ENCODE peak calls at places on chromosomes 5 and 9, in ten cellular contexts. Q is frontal cortex; S is HT-29; D is stimulated activated CD8-positive, alpha-beta memory T cell treated with anti-CD3 and anti-CD28 coated beads, Interleukin-2, amount 100 ng/mL, for 48 hours; J is SJSA1; I is midbrain; Z is GM04503; V is pons; P is KBM-7; H is GM12891. A is an unnamed sample.

GRCh38 chr5:66881475-66882161 is 285.4 kb downstream of the MAST4 start:
- DNase-seq in Q (no peak), S (peak), D (no peak), J (no peak), I (no peak), Z (no peak), V (no peak), P (no peak), H (no peak), A (no peak)

GRCh38 chr5:80238778-80239679 is 16.8 kb downstream of the SERINC5 start:
- DNase-seq in Q (no peak), S (peak), D (no peak), J (no peak), I (peak), Z (no peak), V (peak), P (peak), H (no peak), A (no peak)

GRCh38 chr9:91421987-91422765 is 1.5 kb downstream of the NFIL3 start:
- DNase-seq in Q (peak), S (peak), D (no peak), J (no peak), I (peak), Z (peak), V (peak), P (peak), H (no peak), A (peak)

GRCh38 chr5:27171696-27172362 is 133.4 kb upstream of the CDH9 start:
- DNase-seq in Q (no peak), S (no peak), D (no peak), J (no peak), I (no peak), Z (no peak), V (no peak), P (no peak), H (no peak), A (no peak)

GRCh38 chr9:83027153-83027867 is 35.6 kb downstream of the RASEF start:
- DNase-seq in Q (no peak), S (peak), D (no peak), J (peak), I (no peak), Z (peak), V (no peak), P (no peak), H (no peak), A (peak)

GRCh38 chr5:32343058-32343672 is 30.4 kb upstream of the MTMR12 start:
- DNase-seq in Q (no peak), S (no peak), D (no peak), J (no peak), I (no peak), Z (no peak), V (no peak), P (no peak), H (no peak), A (peak)

GRCh38 chr9:126704157-126704941 is 90.6 kb downstream of the LMX1B start:
- DNase-seq in Q (peak), S (peak), D (no peak), J (peak), I (no peak), Z (no peak), V (no peak), P (no peak), H (peak), A (no peak)

GRCh38 chr5:42813533-42813932 is 1.8 kb upstream of the SELENOP start:
- DNase-seq in Q (no peak), S (no peak), D (no peak), J (no peak), I (peak), Z (no peak), V (peak), P (no peak), H (no peak), A (peak)

GRCh38 chr5:14009575-14009974 is 65.1 kb upstream of the DNAH5 start:
- DNase-seq in Q (no peak), S (no peak), D (no peak), J (no peak), I (no peak), Z (no peak), V (no peak), P (no peak), H (no peak), A (no peak)

GRCh38 chr5:19903611-19904010 is 84.4 kb downstream of the CDH18 start:
- DNase-seq in Q (no peak), S (no peak), D (no peak), J (no peak), I (no peak), Z (no peak), V (no peak), P (no peak), H (no peak), A (no peak)

GRCh38 chr5:81191726-81192125 is 41.4 kb upstream of the CKMT2 start:
- DNase-seq in Q (no peak), S (no peak), D (no peak), J (no peak), I (no peak), Z (no peak), V (no peak), P (no peak), H (no peak), A (no peak)

GRCh38 chr9:112224401-112225289 is 49.5 kb upstream of the SUSD1 start:
- DNase-seq in Q (no peak), S (no peak), D (no peak), J (peak), I (no peak), Z (peak), V (no peak), P (no peak), H (no peak), A (no peak)

GRCh38 chr5:107966216-107966615 is 295.5 kb upstream of the EFNA5 start:
- DNase-seq in Q (no peak), S (no peak), D (no peak), J (no peak), I (no peak), Z (no peak), V (no peak), P (no peak), H (no peak), A (no peak)

GRCh38 chr9:128081052-128081451 is 13.0 kb downstream of the SLC25A25 start:
- DNase-seq in Q (peak), S (peak), D (no peak), J (no peak), I (no peak), Z (peak), V (no peak), P (no peak), H (no peak), A (no peak)

GRCh38 chr9:136157477-136158265 is 39.0 kb upstream of the TMEM250 start:
- DNase-seq in Q (no peak), S (no peak), D (no peak), J (no peak), I (no peak), Z (no peak), V (no peak), P (no peak), H (no peak), A (no peak)

GRCh38 chr5:158170534-158170933 is 311.6 kb upstream of the CLINT1 start:
- DNase-seq in Q (no peak), S (no peak), D (no peak), J (no peak), I (no peak), Z (no peak), V (no peak), P (no peak), H (no peak), A (no peak)

GRCh38 chr5:13932561-13932960 is 11.9 kb downstream of the DNAH5 start:
- DNase-seq in Q (no peak), S (no peak), D (no peak), J (no peak), I (no peak), Z (no peak), V (no peak), P (no peak), H (no peak), A (no peak)

GRCh38 chr9:116499986-116500871 is 186.9 kb upstream of the TRIM32 start:
- DNase-seq in Q (no peak), S (no peak), D (no peak), J (no peak), I (no peak), Z (peak), V (no peak), P (no peak), H (no peak), A (no peak)

GRCh38 chr9:136591191-136591752 is 45.4 kb upstream of the NOTCH1 start:
- DNase-seq in Q (no peak), S (no peak), D (no peak), J (no peak), I (no peak), Z (no peak), V (no peak), P (no peak), H (no peak), A (no peak)

A was measured in HepG2.